ENCODE peak calls at places on chromosomes 6 and 20, in eight cellular contexts. One of them, this sample, is unnamed.

GRCh38 chr6:89411019-89411268 is 1.1 kb downstream of the RRAGD start:
- DNase-seq in PC-3: no peak
- DNase-seq in HCT116: no peak
- DNase-seq in GM23338: peak; percentile 39
- DNase-seq in neural progenitor cell: no peak
- DNase-seq in SK-N-SH: peak; percentile 59
- DNase-seq in OCI-LY7: peak; percentile 24
- DNase-seq in GM23248: peak; percentile 19
- DNase-seq in this sample: peak; percentile 34

GRCh38 chr6:3990692-3991491 is 88.0 kb downstream of the FAM217A start:
- DNase-seq in SK-N-SH: peak; percentile 82
- DNase-seq in GM23248: peak; percentile 95
- DNase-seq in PC-3: peak; percentile 91
- DNase-seq in GM23338: peak; percentile 93
- DNase-seq in HCT116: peak; percentile 65
- DNase-seq in neural progenitor cell: peak; percentile 83
- DNase-seq in OCI-LY7: peak; percentile 36
- DNase-seq in this sample: peak; percentile 71

GRCh38 chr6:129643968-129644367 is 66.0 kb downstream of the ARHGAP18 start:
- DNase-seq in GM23248: no peak
- DNase-seq in HCT116: no peak
- DNase-seq in PC-3: no peak
- DNase-seq in neural progenitor cell: no peak
- DNase-seq in OCI-LY7: no peak
- DNase-seq in SK-N-SH: no peak
- DNase-seq in GM23338: no peak
- DNase-seq in this sample: no peak

GRCh38 chr6:168333039-168333438 is 13.5 kb upstream of the DACT2 start:
- DNase-seq in GM23338: peak; percentile 45
- DNase-seq in PC-3: no peak
- DNase-seq in neural progenitor cell: peak; percentile 43
- DNase-seq in HCT116: peak; percentile 29
- DNase-seq in SK-N-SH: peak; percentile 63
- DNase-seq in GM23248: peak; percentile 7
- DNase-seq in OCI-LY7: peak; percentile 19
- DNase-seq in this sample: no peak

GRCh38 chr6:33812669-33813068 is 8.9 kb upstream of the MLN start:
- DNase-seq in HCT116: no peak
- DNase-seq in GM23338: peak; percentile 95
- DNase-seq in SK-N-SH: peak; percentile 64
- DNase-seq in neural progenitor cell: peak; percentile 94
- DNase-seq in PC-3: peak; percentile 68
- DNase-seq in OCI-LY7: peak; percentile 39
- DNase-seq in GM23248: peak; percentile 61
- DNase-seq in this sample: peak; percentile 43

GRCh38 chr20:24604966-24605365 is 135.5 kb downstream of the SYNDIG1 start:
- DNase-seq in HCT116: no peak
- DNase-seq in OCI-LY7: no peak
- DNase-seq in PC-3: no peak
- DNase-seq in SK-N-SH: no peak
- DNase-seq in GM23338: no peak
- DNase-seq in GM23248: no peak
- DNase-seq in neural progenitor cell: no peak
- DNase-seq in this sample: no peak

GRCh38 chr6:161835426-161836029 is 561.7 kb upstream of the AGPAT4 start:
- DNase-seq in HCT116: no peak
- DNase-seq in neural progenitor cell: no peak
- DNase-seq in OCI-LY7: no peak
- DNase-seq in GM23338: peak; percentile 29
- DNase-seq in PC-3: no peak
- DNase-seq in GM23248: peak; percentile 30
- DNase-seq in SK-N-SH: peak; percentile 36
- DNase-seq in this sample: no peak

GRCh38 chr6:167331565-167331964 is 6.7 kb downstream of the TTLL2 start:
- DNase-seq in SK-N-SH: no peak
- DNase-seq in OCI-LY7: no peak
- DNase-seq in neural progenitor cell: no peak
- DNase-seq in HCT116: no peak
- DNase-seq in GM23248: no peak
- DNase-seq in GM23338: no peak
- DNase-seq in PC-3: no peak
- DNase-seq in this sample: no peak

GRCh38 chr20:15867899-15868298 is 705.3 kb downstream of the KIF16B start:
- DNase-seq in SK-N-SH: no peak
- DNase-seq in neural progenitor cell: no peak
- DNase-seq in GM23338: peak; percentile 27
- DNase-seq in PC-3: peak; percentile 44
- DNase-seq in OCI-LY7: peak; percentile 32
- DNase-seq in GM23248: no peak
- DNase-seq in HCT116: no peak
- DNase-seq in this sample: no peak

GRCh38 chr20:6533828-6534388 is 233.6 kb upstream of the BMP2 start:
- DNase-seq in GM23338: peak; percentile 4
- DNase-seq in neural progenitor cell: peak; percentile 54
- DNase-seq in PC-3: peak; percentile 35
- DNase-seq in OCI-LY7: no peak
- DNase-seq in SK-N-SH: no peak
- DNase-seq in HCT116: no peak
- DNase-seq in GM23248: peak; percentile 73
- DNase-seq in this sample: no peak

GRCh38 chr6:14209005-14209404 is 91.4 kb downstream of the CD83 start:
- DNase-seq in OCI-LY7: no peak
- DNase-seq in PC-3: no peak
- DNase-seq in SK-N-SH: no peak
- DNase-seq in HCT116: no peak
- DNase-seq in GM23248: no peak
- DNase-seq in neural progenitor cell: no peak
- DNase-seq in GM23338: no peak
- DNase-seq in this sample: no peak

GRCh38 chr6:153167026-153167891 is 36.2 kb upstream of the RGS17 start:
- DNase-seq in GM23338: no peak
- DNase-seq in HCT116: peak; percentile 82
- DNase-seq in PC-3: peak; percentile 83
- DNase-seq in SK-N-SH: no peak
- DNase-seq in neural progenitor cell: no peak
- DNase-seq in GM23248: peak; percentile 93
- DNase-seq in OCI-LY7: no peak
- DNase-seq in this sample: no peak

GRCh38 chr6:81981812-81982211 is 229.3 kb upstream of the TENT5A start:
- DNase-seq in GM23248: peak; percentile 76
- DNase-seq in HCT116: peak; percentile 43
- DNase-seq in SK-N-SH: no peak
- DNase-seq in PC-3: peak; percentile 83
- DNase-seq in neural progenitor cell: no peak
- DNase-seq in OCI-LY7: no peak
- DNase-seq in GM23338: no peak
- DNase-seq in this sample: peak; percentile 31

GRCh38 chr6:30888472-30889137 is 4.3 kb downstream of the DDR1 start:
- DNase-seq in neural progenitor cell: no peak
- DNase-seq in GM23248: peak; percentile 88
- DNase-seq in GM23338: no peak
- DNase-seq in PC-3: peak; percentile 23
- DNase-seq in HCT116: no peak
- DNase-seq in SK-N-SH: peak; percentile 33
- DNase-seq in OCI-LY7: no peak
- DNase-seq in this sample: no peak

GRCh38 chr6:1868561-1869261 is 259.0 kb downstream of the FOXC1 start:
- DNase-seq in SK-N-SH: no peak
- DNase-seq in HCT116: no peak
- DNase-seq in GM23338: no peak
- DNase-seq in PC-3: no peak
- DNase-seq in GM23248: no peak
- DNase-seq in neural progenitor cell: no peak
- DNase-seq in OCI-LY7: peak; percentile 51
- DNase-seq in this sample: no peak

GRCh38 chr6:17493286-17493685 is 99.9 kb downstream of the CAP2 start:
- DNase-seq in OCI-LY7: no peak
- DNase-seq in neural progenitor cell: no peak
- DNase-seq in PC-3: peak; percentile 12
- DNase-seq in HCT116: no peak
- DNase-seq in GM23338: no peak
- DNase-seq in GM23248: peak; percentile 72
- DNase-seq in SK-N-SH: no peak
- DNase-seq in this sample: no peak

GRCh38 chr20:37360515-37361115 is 14.7 kb downstream of the SRC start:
- DNase-seq in neural progenitor cell: no peak
- DNase-seq in OCI-LY7: no peak
- DNase-seq in SK-N-SH: peak; percentile 17
- DNase-seq in PC-3: no peak
- DNase-seq in HCT116: no peak
- DNase-seq in GM23338: no peak
- DNase-seq in GM23248: no peak
- DNase-seq in this sample: no peak

GRCh38 chr6:129131282-129131681 is 248.3 kb downstream of the LAMA2 start:
- DNase-seq in OCI-LY7: no peak
- DNase-seq in neural progenitor cell: no peak
- DNase-seq in GM23248: no peak
- DNase-seq in GM23338: no peak
- DNase-seq in SK-N-SH: no peak
- DNase-seq in HCT116: no peak
- DNase-seq in PC-3: no peak
- DNase-seq in this sample: no peak

GRCh38 chr20:36093025-36093803 is 61.3 kb upstream of the EPB41L1 start:
- DNase-seq in GM23338: no peak
- DNase-seq in GM23248: peak; percentile 64
- DNase-seq in PC-3: peak; percentile 52
- DNase-seq in SK-N-SH: peak; percentile 66
- DNase-seq in HCT116: no peak
- DNase-seq in neural progenitor cell: peak; percentile 41
- DNase-seq in OCI-LY7: no peak
- DNase-seq in this sample: no peak

GRCh38 chr20:57851025-57851682 is 141.3 kb upstream of the PMEPA1 start:
- DNase-seq in GM23248: no peak
- DNase-seq in HCT116: no peak
- DNase-seq in OCI-LY7: no peak
- DNase-seq in SK-N-SH: no peak
- DNase-seq in GM23338: no peak
- DNase-seq in neural progenitor cell: no peak
- DNase-seq in PC-3: no peak
- DNase-seq in this sample: no peak

GRCh38 chr20:57847104-57847503 is 137.3 kb upstream of the PMEPA1 start:
- DNase-seq in HCT116: no peak
- DNase-seq in SK-N-SH: no peak
- DNase-seq in GM23248: no peak
- DNase-seq in OCI-LY7: no peak
- DNase-seq in GM23338: no peak
- DNase-seq in PC-3: no peak
- DNase-seq in neural progenitor cell: no peak
- DNase-seq in this sample: no peak

GRCh38 chr20:57848282-57848681 is 138.5 kb upstream of the PMEPA1 start:
- DNase-seq in PC-3: no peak
- DNase-seq in HCT116: no peak
- DNase-seq in SK-N-SH: no peak
- DNase-seq in GM23248: no peak
- DNase-seq in OCI-LY7: no peak
- DNase-seq in neural progenitor cell: no peak
- DNase-seq in GM23338: no peak
- DNase-seq in this sample: no peak

GRCh38 chr20:57849868-57850215 is 140.0 kb upstream of the PMEPA1 start:
- DNase-seq in GM23248: no peak
- DNase-seq in OCI-LY7: no peak
- DNase-seq in SK-N-SH: no peak
- DNase-seq in HCT116: no peak
- DNase-seq in GM23338: no peak
- DNase-seq in PC-3: no peak
- DNase-seq in neural progenitor cell: peak; percentile 59
- DNase-seq in this sample: no peak

DNA sequence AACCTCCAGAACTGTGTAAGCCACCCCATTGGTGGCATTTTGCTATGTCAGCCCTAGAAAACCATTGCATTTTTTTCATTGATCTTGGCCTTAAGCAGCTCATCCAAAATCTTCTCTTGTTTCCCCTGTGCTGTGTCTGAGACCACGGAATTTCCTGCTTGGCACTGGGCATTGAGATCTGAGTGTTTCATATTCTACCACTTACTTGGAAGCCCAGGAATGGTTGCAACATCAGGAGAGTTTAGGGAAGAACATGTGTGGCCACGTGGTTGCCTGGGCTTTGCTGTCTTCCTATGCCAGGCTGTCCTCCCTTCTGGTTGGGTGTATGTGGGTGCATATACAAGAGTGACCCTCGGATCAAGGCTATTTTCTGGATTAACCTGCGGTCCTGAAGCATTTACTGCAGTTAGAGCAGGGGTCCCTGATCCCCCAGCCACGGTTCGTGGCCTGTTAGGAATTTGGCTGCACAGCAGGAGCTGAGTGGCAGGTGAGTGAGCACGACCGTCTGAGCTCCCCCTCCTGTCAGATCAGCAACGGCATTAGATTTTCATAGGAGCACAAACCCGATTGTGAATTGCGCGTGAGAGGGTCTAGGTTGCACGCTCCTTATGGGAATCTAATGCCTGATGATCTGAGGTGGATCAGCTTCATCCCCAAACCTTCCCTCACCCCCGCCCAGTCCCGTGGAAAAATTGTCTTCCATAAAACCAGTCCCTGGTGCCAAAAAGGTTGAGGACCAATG is 139.5 kb upstream of the PMEPA1 start:
- DNase-seq in OCI-LY7: no peak
- DNase-seq in HCT116: no peak
- DNase-seq in neural progenitor cell: no peak
- DNase-seq in GM23248: peak; percentile 66
- DNase-seq in PC-3: no peak
- DNase-seq in SK-N-SH: no peak
- DNase-seq in GM23338: no peak
- DNase-seq in this sample: no peak
- TF ChIP-seq EZH2phosphoT487 in OCI-LY7: no peak
- TF ChIP-seq EZH2phosphoT487 in HCT116: no peak
- TF ChIP-seq EZH2phosphoT487 in neural progenitor cell: no peak
- TF ChIP-seq EZH2phosphoT487 in GM23248: no peak
- TF ChIP-seq EZH2phosphoT487 in PC-3: no peak
- TF ChIP-seq EZH2phosphoT487 in SK-N-SH: no peak
- TF ChIP-seq EZH2phosphoT487 in GM23338: no peak
- TF ChIP-seq EZH2phosphoT487 in this sample: no peak

GRCh38 chr6:8269856-8270454 is 165.4 kb downstream of the SLC35B3 start:
- DNase-seq in GM23248: no peak
- DNase-seq in HCT116: no peak
- DNase-seq in OCI-LY7: no peak
- DNase-seq in neural progenitor cell: no peak
- DNase-seq in PC-3: no peak
- DNase-seq in SK-N-SH: no peak
- DNase-seq in GM23338: no peak
- DNase-seq in this sample: no peak
- TF ChIP-seq EZH2phosphoT487 in GM23248: no peak
- TF ChIP-seq EZH2phosphoT487 in HCT116: no peak
- TF ChIP-seq EZH2phosphoT487 in OCI-LY7: no peak
- TF ChIP-seq EZH2phosphoT487 in neural progenitor cell: no peak
- TF ChIP-seq EZH2phosphoT487 in PC-3: no peak
- TF ChIP-seq EZH2phosphoT487 in SK-N-SH: no peak
- TF ChIP-seq EZH2phosphoT487 in GM23338: no peak
- TF ChIP-seq EZH2phosphoT487 in this sample: no peak

GRCh38 chr20:51329845-51330244 is 212.7 kb downstream of the NFATC2 start:
- DNase-seq in GM23338: no peak
- DNase-seq in SK-N-SH: no peak
- DNase-seq in OCI-LY7: no peak
- DNase-seq in neural progenitor cell: no peak
- DNase-seq in GM23248: no peak
- DNase-seq in HCT116: no peak
- DNase-seq in PC-3: no peak
- DNase-seq in this sample: no peak
- TF ChIP-seq EZH2phosphoT487 in GM23338: no peak
- TF ChIP-seq EZH2phosphoT487 in SK-N-SH: no peak
- TF ChIP-seq EZH2phosphoT487 in OCI-LY7: no peak
- TF ChIP-seq EZH2phosphoT487 in neural progenitor cell: no peak
- TF ChIP-seq EZH2phosphoT487 in GM23248: no peak
- TF ChIP-seq EZH2phosphoT487 in HCT116: no peak
- TF ChIP-seq EZH2phosphoT487 in PC-3: no peak
- TF ChIP-seq EZH2phosphoT487 in this sample: no peak

GRCh38 chr20:31593221-31594001 is 11.7 kb upstream of the ID1 start:
- DNase-seq in HCT116: peak; percentile 98
- DNase-seq in neural progenitor cell: no peak
- DNase-seq in GM23248: peak; percentile 97
- DNase-seq in GM23338: no peak
- DNase-seq in PC-3: peak; percentile 99
- DNase-seq in SK-N-SH: no peak
- DNase-seq in OCI-LY7: no peak
- DNase-seq in this sample: no peak
- TF ChIP-seq EZH2phosphoT487 in HCT116: no peak
- TF ChIP-seq EZH2phosphoT487 in neural progenitor cell: no peak
- TF ChIP-seq EZH2phosphoT487 in GM23248: no peak
- TF ChIP-seq EZH2phosphoT487 in GM23338: no peak
- TF ChIP-seq EZH2phosphoT487 in PC-3: peak; percentile 57
- TF ChIP-seq EZH2phosphoT487 in SK-N-SH: no peak
- TF ChIP-seq EZH2phosphoT487 in OCI-LY7: no peak
- TF ChIP-seq EZH2phosphoT487 in this sample: no peak